ENCODE peak calls at places on chromosome 22, in five cellular contexts. Q is foreskin fibroblast, R is H7, T is cardiac muscle cell, F is epithelial cell of esophagus. C is an unnamed sample.

GRCh38 chr22:28907311-28908008 is 24.1 kb downstream of the ZNRF3 start:
- DNase-seq in R (no peak), F (no peak), Q (peak), T (no peak), C (no peak)

GRCh38 chr22:48874956-48875355 is 952.7 kb downstream of the BRD1 start:
- DNase-seq in T (no peak), Q (no peak), R (no peak), F (no peak), C (no peak)

GRCh38 chr22:44459041-44459440 is 39.0 kb downstream of the RTL6 start:
- DNase-seq in F (no peak), T (no peak), Q (no peak), R (no peak), C (no peak)

GRCh38 chr22:50733521-50734342 is 4.3 kb upstream of the ACR start:
- DNase-seq in F (no peak), R (peak), T (no peak), Q (peak), C (no peak)

GRCh38 chr22:47144791-47145425 is 382.5 kb downstream of the TBC1D22A start:
- DNase-seq in F (no peak), R (no peak), T (no peak), Q (no peak), C (no peak)

GRCh38 chr22:48880749-48881148 is 946.9 kb downstream of the BRD1 start:
- DNase-seq in T (no peak), R (no peak), F (no peak), Q (no peak), C (no peak)

GRCh38 chr22:42066133-42066761 is 4.4 kb downstream of the NAGA start:
- DNase-seq in T (no peak), Q (no peak), R (no peak), F (no peak), C (no peak)

GRCh38 chr22:46748948-46749681 is 11.1 kb upstream of the CERK start:
- DNase-seq in R (no peak), Q (peak), T (no peak), F (peak), C (no peak)

GRCh38 chr22:50613291-50613981 is 12.8 kb downstream of the MAPK8IP2 start:
- DNase-seq in T (peak), F (peak), R (peak), Q (peak), C (no peak)

GRCh38 chr22:45429921-45430775 is 16.7 kb downstream of the RIBC2 start:
- DNase-seq in T (no peak), Q (no peak), R (peak), F (no peak), C (no peak)

GRCh38 chr22:35266277-35266676 is 9.0 kb downstream of the HMGXB4 start:
- DNase-seq in R (no peak), T (no peak), Q (no peak), F (no peak), C (no peak)

GRCh38 chr22:44119669-44120313 is 60.9 kb upstream of the PARVG start:
- DNase-seq in R (peak), F (no peak), Q (no peak), T (no peak), C (no peak)

GRCh38 chr22:17706451-17706900 is 67.8 kb downstream of the BID start:
- DNase-seq in T (no peak), R (peak), Q (peak), F (peak), C (peak)

GRCh38 chr22:36221799-36222751 is 17.3 kb downstream of the APOL2 start:
- DNase-seq in T (peak), F (peak), R (peak), Q (peak), C (no peak)

GRCh38 chr22:44051961-44052360 is 27.9 kb downstream of the PARVB start:
- DNase-seq in Q (no peak), R (no peak), F (no peak), T (no peak), C (no peak)

GRCh38 chr22:42385691-42386090 is 46.5 kb downstream of the NFAM1 start:
- DNase-seq in R (no peak), T (no peak), F (no peak), Q (no peak), C (no peak)

GRCh38 chr22:23278883-23279675 is 98.8 kb downstream of the BCR start:
- DNase-seq in R (no peak), Q (no peak), T (no peak), F (peak), C (no peak)

GRCh38 chr22:44664149-44664548 is 37.9 kb upstream of the PRR5 start:
- DNase-seq in R (no peak), F (no peak), Q (peak), T (no peak), C (no peak)

GRCh38 chr22:45317551-45318167 is 7.9 kb downstream of the FAM118A start:
- DNase-seq in T (no peak), Q (peak), F (peak), R (peak), C (no peak)

GRCh38 chr22:17896552-17896951 is 122.3 kb upstream of the BID start:
- DNase-seq in F (no peak), R (peak), T (peak), Q (peak), C (no peak)

GRCh38 chr22:50531546-50532352 is 1.9 kb upstream of the TYMP start:
- DNase-seq in R (peak), Q (peak), F (peak), T (peak), C (no peak)

GRCh38 chr22:43829904-43830851 is 18.1 kb upstream of the EFCAB6 start:
- DNase-seq in F (no peak), R (peak), Q (peak), T (no peak), C (peak)

GRCh38 chr22:41324818-41325528 is 23.6 kb downstream of the ZC3H7B start:
- DNase-seq in Q (no peak), T (no peak), R (no peak), F (peak), C (no peak)

GRCh38 chr22:46147061-46147460 is 3.3 kb upstream of the PPARA start:
- DNase-seq in T (no peak), F (no peak), R (peak), Q (no peak), C (no peak)

GRCh38 chr22:48238966-48239365 is 1476.5 kb downstream of the TBC1D22A start:
- DNase-seq in Q (no peak), T (no peak), F (no peak), R (peak), C (no peak)

GRCh38 chr22:43217285-43218030 is 30.5 kb upstream of the TTLL12 start:
- DNase-seq in T (no peak), F (no peak), Q (no peak), R (peak), C (no peak)

GRCh38 chr22:29175312-29175835 is 30.3 kb upstream of the EMID1 start:
- DNase-seq in F (no peak), Q (no peak), R (no peak), T (no peak), C (no peak)

GRCh38 chr22:41217553-41218157 is 12.5 kb downstream of the L3MBTL2 start:
- DNase-seq in T (no peak), R (peak), F (peak), Q (peak), C (peak)

GRCh38 chr22:42156121-42156520 is 25.5 kb upstream of the CYP2D6 start:
- DNase-seq in T (no peak), Q (no peak), F (peak), R (no peak), C (no peak)

GRCh38 chr22:33076368-33076767 is 18.2 kb upstream of the SYN3 start:
- DNase-seq in R (no peak), Q (peak), F (peak), T (peak), C (no peak)

GRCh38 chr22:50576070-50576469 is 2.2 kb downstream of the CPT1B start:
- DNase-seq in T (peak), Q (peak), R (peak), F (peak), C (no peak)

GRCh38 chr22:37425800-37426531 is 1.3 kb downstream of the ELFN2 start:
- DNase-seq in R (peak), Q (peak), T (no peak), F (peak), C (peak)

GRCh38 chr22:37426532-37427127 is 649 bp downstream of the ELFN2 start:
- DNase-seq in Q (no peak), R (no peak), T (no peak), F (no peak), C (no peak)

GRCh38 chr22:37427711-37428635 is 694 bp upstream of the ELFN2 start:
- DNase-seq in F (no peak), Q (peak), R (peak), T (no peak), C (no peak)

GRCh38 chr22:37428649-37429586 is 1.6 kb upstream of the ELFN2 start:
- DNase-seq in R (peak), T (peak), Q (peak), F (peak), C (no peak)

DNA sequence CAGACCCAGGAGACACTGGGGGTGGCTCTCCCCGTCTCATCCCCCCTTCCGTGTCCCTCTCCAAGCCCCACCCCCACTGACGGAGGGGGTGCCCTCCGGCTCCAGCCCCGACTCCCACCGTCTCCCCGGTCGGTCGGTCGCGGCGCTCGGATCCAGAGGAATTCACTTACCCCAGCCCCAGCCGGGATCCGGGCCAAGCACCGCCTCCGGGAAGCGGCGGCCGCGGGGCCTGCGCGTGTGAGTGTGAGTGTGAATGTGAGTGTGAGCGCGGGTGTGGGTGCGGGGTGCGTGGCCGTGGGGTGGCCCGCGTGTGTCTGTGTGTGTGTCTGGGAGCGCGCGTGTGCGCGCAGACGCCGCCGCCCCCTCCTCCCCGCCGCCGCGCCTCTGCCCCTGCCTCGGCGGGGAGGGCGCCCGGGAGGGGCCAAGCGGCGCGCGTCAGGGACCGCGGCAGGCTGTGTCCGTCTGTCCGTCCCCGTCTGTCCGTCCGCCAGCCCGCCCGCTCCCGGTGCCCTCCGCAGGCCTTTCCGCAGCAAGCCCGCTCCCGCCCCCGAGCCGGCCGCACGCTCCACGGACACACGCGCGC is at the start of gene ELFN2:
- DNase-seq in R (peak), F (peak), T (peak), Q (peak), C (no peak)
- H3K4me3 ChIP-seq in R (peak), F (peak), T (peak), Q (peak), C (peak)

GRCh38 chr22:31123292-31123602 is 481 bp downstream of the INPP5J start:
- DNase-seq in R (no peak), T (no peak), Q (no peak), F (no peak), C (no peak)
- H3K4me3 ChIP-seq in R (peak), T (peak), Q (peak), F (peak), C (peak)

DNA sequence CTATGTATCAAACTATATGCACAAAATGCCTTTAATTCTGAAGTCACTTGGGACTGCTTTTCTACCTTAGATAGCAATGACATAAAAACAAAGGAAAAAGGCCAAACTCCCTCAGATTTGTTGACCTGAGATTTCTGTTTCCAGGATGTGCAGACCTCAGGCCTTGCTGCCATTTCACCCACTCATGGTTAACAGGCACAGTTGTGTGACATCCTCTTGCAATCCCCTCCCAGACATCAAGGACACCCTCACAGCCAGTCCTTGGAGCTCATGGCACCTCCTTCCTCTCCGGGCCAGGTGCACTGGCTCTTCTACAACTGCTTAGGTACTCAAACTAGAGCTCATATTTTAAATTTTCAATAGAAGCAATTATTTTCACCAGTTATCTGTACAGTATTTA is 37.3 kb downstream of the SERPIND1 start:
- DNase-seq in Q (no peak), R (no peak), T (no peak), F (no peak), C (no peak)
- H3K4me3 ChIP-seq in Q (no peak), R (no peak), T (no peak), F (no peak), C (no peak)

DNA sequence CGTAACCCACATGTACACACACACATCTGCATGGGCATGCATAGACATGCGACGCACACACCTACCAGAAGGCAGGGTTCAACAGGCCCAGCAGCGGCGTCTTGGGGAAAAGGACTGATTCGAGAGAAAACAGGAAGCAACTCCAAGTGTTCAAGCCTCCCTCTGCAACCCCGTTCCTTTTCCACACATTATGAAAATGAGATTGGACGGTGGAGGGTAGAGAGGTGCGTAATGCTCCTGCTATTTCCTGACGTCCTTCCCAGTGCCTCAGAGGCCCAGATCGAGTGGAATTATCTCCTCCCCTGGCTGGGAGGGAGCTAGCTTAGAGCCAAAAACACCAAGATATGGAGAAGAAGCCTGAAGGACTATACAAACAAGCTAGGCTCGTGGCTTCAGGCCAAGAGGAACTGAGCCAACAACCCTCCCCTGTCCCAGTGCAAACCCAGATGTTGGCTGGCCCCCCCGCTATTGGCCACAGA is 289.2 kb downstream of the MN1 start:
- DNase-seq in T (no peak), Q (peak), R (no peak), F (peak), C (peak)
- H3K4me3 ChIP-seq in T (no peak), Q (no peak), R (no peak), F (no peak), C (no peak)

DNA sequence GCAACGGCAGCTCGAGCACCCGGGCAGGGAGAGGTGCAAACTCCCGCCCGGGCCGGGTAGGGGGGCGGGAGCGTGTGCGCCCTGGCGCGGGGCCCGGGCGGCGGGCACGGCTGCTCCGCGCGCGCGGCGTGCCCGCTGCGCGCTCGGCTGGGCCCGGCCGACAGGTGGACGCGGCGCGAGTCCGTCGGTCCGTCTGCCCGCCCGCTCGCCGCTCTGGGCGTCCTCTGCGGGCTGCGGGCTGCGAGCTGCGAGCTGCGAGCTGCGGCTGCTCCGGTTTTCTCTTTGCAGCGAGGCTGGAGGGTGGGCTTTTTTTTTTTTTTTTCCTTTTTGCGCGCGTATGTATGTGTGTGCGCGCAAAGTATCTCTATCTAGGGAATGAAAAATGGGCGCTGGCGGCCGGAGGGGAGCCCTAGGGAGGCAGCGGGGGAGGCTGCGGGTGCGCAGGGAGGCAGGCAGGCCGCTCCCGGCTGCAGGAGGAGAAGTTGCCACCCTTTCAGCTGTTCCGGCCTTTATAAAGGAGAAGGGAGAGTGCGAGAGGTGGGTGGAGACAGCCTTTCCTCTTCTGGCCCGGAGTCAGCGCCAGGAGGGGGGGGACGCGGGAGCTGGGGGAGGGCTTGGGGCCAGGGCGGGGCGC is at the start of gene PDGFB:
- DNase-seq in R (peak), F (peak), Q (no peak), T (peak), C (no peak)
- H3K4me3 ChIP-seq in R (peak), F (peak), Q (no peak), T (peak), C (peak)

GRCh38 chr22:20129747-20130014 is 1.9 kb upstream of the ZDHHC8 start:
- DNase-seq in T (no peak), Q (no peak), R (no peak), F (no peak), C (no peak)

GRCh38 chr22:20131593-20131855 is at the start of gene ZDHHC8:
- DNase-seq in R (peak), T (peak), Q (peak), F (peak), C (no peak)

GRCh38 chr22:20128902-20129746 is 2.5 kb upstream of the ZDHHC8 start:
- DNase-seq in R (peak), F (peak), Q (peak), T (peak), C (no peak)

GRCh38 chr22:20130739-20131592 is 638 bp upstream of the ZDHHC8 start:
- DNase-seq in F (peak), R (peak), T (peak), Q (peak), C (no peak)

DNA sequence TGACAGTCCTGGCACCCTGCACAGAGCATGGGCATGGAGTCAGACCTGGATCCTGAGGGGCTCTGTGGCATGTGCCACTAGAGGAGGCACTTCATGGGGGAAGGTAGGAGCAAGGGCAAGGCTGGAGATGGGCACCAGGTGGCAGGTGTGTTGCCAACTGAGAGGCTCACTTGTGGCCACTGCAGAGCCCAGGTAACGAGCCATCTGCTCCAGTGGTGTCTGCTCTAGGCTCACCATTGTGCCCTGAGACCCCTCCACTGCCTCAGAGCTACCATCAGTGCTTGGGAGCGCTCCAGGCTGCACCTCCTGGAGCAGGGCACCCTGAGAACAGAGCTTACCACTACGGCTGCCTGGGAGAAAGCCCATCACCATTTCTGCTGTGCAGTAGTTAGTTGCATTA is 1.3 kb upstream of the ZDHHC8 start:
- DNase-seq in T (no peak), F (peak), R (no peak), Q (no peak), C (no peak)
- H3K4me3 ChIP-seq in T (no peak), F (no peak), R (no peak), Q (peak), C (peak)

GRCh38 chr22:31626427-31627150 is 35.4 kb downstream of the PISD start:
- DNase-seq in T (no peak), Q (peak), R (no peak), F (no peak), C (no peak)

GRCh38 chr22:31623634-31624312 is 38.2 kb downstream of the PISD start:
- DNase-seq in Q (no peak), R (peak), F (no peak), T (no peak), C (no peak)

GRCh38 chr22:31625661-31626426 is 36.2 kb downstream of the PISD start:
- DNase-seq in F (peak), Q (peak), T (peak), R (peak), C (no peak)

GRCh38 chr22:31627223-31627731 is 34.7 kb downstream of the PISD start:
- DNase-seq in R (no peak), F (no peak), Q (no peak), T (no peak), C (no peak)

GRCh38 chr22:31625257-31625640 is 36.8 kb downstream of the PISD start:
- DNase-seq in Q (no peak), F (no peak), R (no peak), T (no peak), C (no peak)
- H3K4me3 ChIP-seq in Q (no peak), F (no peak), R (no peak), T (no peak), C (no peak)

GRCh38 chr22:31491218-31491962 is 1.7 kb upstream of the EIF4ENIF1 start:
- DNase-seq in R (peak), T (no peak), Q (no peak), F (no peak), C (no peak)
- H3K4me3 ChIP-seq in R (no peak), T (no peak), Q (peak), F (peak), C (peak)

GRCh38 chr22:25702571-25703167 is 39.3 kb upstream of the MYO18B start:
- DNase-seq in T (no peak), F (peak), Q (no peak), R (no peak), C (no peak)

GRCh38 chr22:25702046-25702445 is 39.9 kb upstream of the MYO18B start:
- DNase-seq in Q (peak), T (no peak), F (peak), R (no peak), C (no peak)

GRCh38 chr22:25704701-25705100 is 37.3 kb upstream of the MYO18B start:
- DNase-seq in R (no peak), Q (no peak), T (no peak), F (no peak), C (no peak)

GRCh38 chr22:25709758-25710157 is 32.2 kb upstream of the MYO18B start:
- DNase-seq in Q (no peak), T (no peak), F (peak), R (no peak), C (no peak)

GRCh38 chr22:25706197-25706596 is 35.8 kb upstream of the MYO18B start:
- DNase-seq in Q (no peak), F (no peak), T (no peak), R (no peak), C (no peak)
- H3K4me3 ChIP-seq in Q (no peak), F (no peak), T (no peak), R (no peak), C (no peak)

C was measured in skeletal muscle cell.